ENCODE peak calls at places on chromosomes 1 and 21, in five cellular contexts. M, Q, R, E and K are unnamed samples.

GRCh38 chr1:46464013-46464548 is 25.6 kb upstream of the DMBX1 start:
- DNase-seq in M (no peak), Q (no peak), R (no peak), E (no peak), K (no peak)

GRCh38 chr21:18228060-18228739 is 16.4 kb upstream of the CHODL start:
- DNase-seq in M (no peak), Q (no peak), R (no peak), E (no peak), K (no peak)

GRCh38 chr21:32463889-32464300 is 51.4 kb downstream of the EVA1C start:
- DNase-seq in M (no peak), Q (no peak), R (no peak), E (no peak), K (no peak)

GRCh38 chr1:16163882-16164820 is 8.3 kb upstream of the EPHA2 start:
- DNase-seq in M (no peak), Q (no peak), R (peak; percentile 81), E (no peak), K (peak; percentile 92)

GRCh38 chr1:203153051-203153988 is 22.3 kb downstream of the MYBPH start:
- DNase-seq in M (no peak), Q (no peak), R (peak; percentile 72), E (no peak), K (no peak)

GRCh38 chr1:165313906-165314305 is 42.6 kb downstream of the LMX1A start:
- DNase-seq in M (no peak), Q (no peak), R (no peak), E (no peak), K (no peak)

GRCh38 chr1:203536981-203537455 is 43.1 kb downstream of the OPTC start:
- DNase-seq in M (no peak), Q (no peak), R (peak; percentile 44), E (no peak), K (no peak)

GRCh38 chr1:23904748-23905357 is 8.3 kb downstream of the CNR2 start:
- DNase-seq in M (no peak), Q (no peak), R (no peak), E (no peak), K (no peak)

GRCh38 chr1:159938221-159938852 is 7.1 kb downstream of the IGSF9 start:
- DNase-seq in M (no peak), Q (no peak), R (no peak), E (no peak), K (no peak)

GRCh38 chr1:178942285-178943218 is 71.7 kb upstream of the ANGPTL1 start:
- DNase-seq in M (no peak), Q (no peak), R (no peak), E (no peak), K (no peak)

GRCh38 chr1:1050577-1051052 is 23.5 kb downstream of the RNF223 start:
- DNase-seq in M (no peak), Q (no peak), R (no peak), E (no peak), K (no peak)

GRCh38 chr1:106049595-106049994 is 1006.9 kb upstream of the PRMT6 start:
- DNase-seq in M (no peak), Q (no peak), R (no peak), E (no peak), K (no peak)

GRCh38 chr1:221157026-221157761 is 278.0 kb downstream of the HLX start:
- DNase-seq in M (no peak), Q (no peak), R (no peak), E (no peak), K (no peak)

GRCh38 chr1:198909973-198910372 is 271.1 kb downstream of the PTPRC start:
- DNase-seq in M (no peak), Q (no peak), R (no peak), E (no peak), K (no peak)

GRCh38 chr1:188782220-188782841 is 1695.3 kb downstream of the BRINP3 start:
- DNase-seq in M (no peak), Q (no peak), R (peak; percentile 78), E (no peak), K (no peak)

GRCh38 chr1:213326666-213327317 is 275.8 kb downstream of the RPS6KC1 start:
- DNase-seq in M (no peak), Q (no peak), R (no peak), E (peak; percentile 13), K (no peak)

GRCh38 chr1:218527737-218528136 is 182.6 kb downstream of the TGFB2 start:
- DNase-seq in M (no peak), Q (no peak), R (no peak), E (no peak), K (no peak)

GRCh38 chr1:93447481-93448291 is at the start of gene FNBP1L:
- DNase-seq in M (peak; percentile 16), Q (no peak), R (peak; percentile 97), E (peak; percentile 83), K (peak; percentile 84)

GRCh38 chr1:201184307-201184706 is 6.3 kb upstream of the IGFN1 start:
- DNase-seq in M (no peak), Q (no peak), R (no peak), E (no peak), K (no peak)

GRCh38 chr1:220748091-220748934 is at the start of gene MTARC2:
- DNase-seq in M (no peak), Q (no peak), R (peak; percentile 94), E (peak; percentile 89), K (no peak)

DNA sequence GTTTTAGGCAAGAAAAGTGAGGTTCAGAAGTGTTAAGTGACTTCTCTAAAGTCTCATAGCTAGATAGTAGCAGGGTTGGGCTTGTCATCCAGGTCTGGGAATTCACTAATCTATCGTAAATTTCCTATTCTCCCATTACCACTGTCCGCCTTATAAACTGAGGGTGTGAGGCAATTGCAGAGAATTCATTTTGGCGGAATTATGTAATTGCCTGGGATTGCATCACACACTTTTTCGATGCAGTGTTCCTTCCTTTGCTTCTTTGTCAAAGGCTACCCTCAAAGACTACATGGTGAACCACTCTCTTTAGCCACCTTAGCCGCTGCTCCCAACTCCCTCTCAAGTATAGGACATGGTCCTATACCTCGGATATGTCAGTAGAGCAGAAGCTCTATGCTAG is 19.1 kb downstream of the SELP start:
- DNase-seq in M (no peak), Q (no peak), R (no peak), E (no peak), K (no peak)
- H3K4me1 ChIP-seq in M (peaks cover 15% of the 10 kb centered on the region), Q (no peaks in the 10 kb centered on the region), R (no peaks in the 10 kb centered on the region), E (no peaks in the 10 kb centered on the region), K (no peaks in the 10 kb centered on the region)

GRCh38 chr1:26288311-26288941 is 8.5 kb downstream of the SH3BGRL3 start:
- DNase-seq in M (no peak), Q (no peak), R (no peak), E (no peak), K (no peak)

GRCh38 chr1:26290416-26291261 is 10.8 kb downstream of the SH3BGRL3 start:
- DNase-seq in M (no peak), Q (no peak), R (peak; percentile 80), E (no peak), K (no peak)

GRCh38 chr1:26289158-26290059 is 9.5 kb downstream of the SH3BGRL3 start:
- DNase-seq in M (no peak), Q (no peak), R (no peak), E (no peak), K (no peak)

GRCh38 chr1:26291433-26291832 is 11.5 kb downstream of the SH3BGRL3 start:
- DNase-seq in M (no peak), Q (no peak), R (no peak), E (no peak), K (no peak)

DNA sequence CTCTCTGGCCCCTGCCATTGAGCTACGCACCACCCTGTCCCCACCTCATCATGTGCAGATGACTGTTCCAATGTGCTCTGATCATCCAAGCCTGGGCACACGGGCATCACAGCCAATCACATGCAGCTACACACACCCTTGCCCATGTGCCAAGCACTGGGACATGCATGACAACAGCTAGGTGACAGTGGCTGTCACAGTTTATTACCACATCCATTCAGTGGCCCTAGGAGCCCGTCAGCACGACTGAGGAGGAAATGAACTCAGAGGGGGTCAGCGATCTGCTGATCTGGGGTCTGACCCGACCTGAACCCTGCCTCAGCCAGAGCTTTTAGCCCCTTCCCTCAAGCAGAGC is 10.2 kb downstream of the SH3BGRL3 start:
- DNase-seq in M (no peak), Q (no peak), R (no peak), E (no peak), K (no peak)
- H3K4me1 ChIP-seq in M (peaks cover 79% of the 10 kb centered on the region), Q (peaks cover 9% of the 10 kb centered on the region), R (no peaks in the 10 kb centered on the region), E (peaks cover 9% of the 10 kb centered on the region), K (peaks cover under 1% of the 10 kb centered on the region)

DNA sequence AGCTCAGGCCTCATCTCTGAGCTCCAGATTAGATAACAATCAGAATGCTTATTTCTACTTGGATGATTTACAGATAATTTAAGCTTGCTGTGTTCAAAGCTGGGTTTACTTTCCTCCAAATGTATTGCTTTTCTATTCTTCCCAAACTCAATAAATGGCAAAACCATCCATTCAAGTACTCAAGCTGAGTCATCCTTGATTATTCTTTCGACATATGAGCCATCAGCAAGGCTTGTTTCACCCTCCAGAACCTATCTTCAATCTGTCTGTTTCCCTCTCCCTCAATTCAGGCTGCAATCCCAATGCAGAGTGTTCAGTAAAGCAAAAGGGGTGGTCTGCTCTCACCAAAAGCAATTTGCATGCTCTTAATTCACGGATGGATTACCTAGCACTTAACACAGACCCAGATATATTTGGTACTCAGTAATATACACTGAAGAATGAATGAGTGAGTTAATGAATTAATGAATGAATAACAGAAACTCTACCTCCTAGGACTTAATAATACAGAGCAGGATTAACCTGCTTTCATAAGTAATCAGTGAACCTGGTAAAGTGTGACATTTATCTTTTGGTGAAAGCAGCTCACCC is 41.8 kb downstream of the DDR2 start:
- DNase-seq in M (no peak), Q (no peak), R (no peak), E (no peak), K (no peak)
- H3K4me1 ChIP-seq in M (no peaks in the 10 kb centered on the region), Q (peaks cover 9% of the 10 kb centered on the region), R (no peaks in the 10 kb centered on the region), E (no peaks in the 10 kb centered on the region), K (peaks cover 9% of the 10 kb centered on the region)

GRCh38 chr21:35517848-35518247 is 468.7 kb upstream of the RUNX1 start:
- DNase-seq in M (no peak), Q (no peak), R (no peak), E (no peak), K (no peak)
- H3K4me1 ChIP-seq in M (peaks cover 6% of the 10 kb centered on the region), Q (peaks cover 10% of the 10 kb centered on the region), R (peaks cover 8% of the 10 kb centered on the region), E (no peaks in the 10 kb centered on the region), K (peaks cover 3% of the 10 kb centered on the region)

GRCh38 chr1:39938856-39939255 is 16.1 kb upstream of the MFSD2A start:
- DNase-seq in M (no peak), Q (no peak), R (no peak), E (no peak), K (no peak)
- H3K4me1 ChIP-seq in M (no peaks in the 10 kb centered on the region), Q (peaks cover 44% of the 10 kb centered on the region), R (peaks cover 23% of the 10 kb centered on the region), E (no peaks in the 10 kb centered on the region), K (peaks cover 20% of the 10 kb centered on the region)

DNA sequence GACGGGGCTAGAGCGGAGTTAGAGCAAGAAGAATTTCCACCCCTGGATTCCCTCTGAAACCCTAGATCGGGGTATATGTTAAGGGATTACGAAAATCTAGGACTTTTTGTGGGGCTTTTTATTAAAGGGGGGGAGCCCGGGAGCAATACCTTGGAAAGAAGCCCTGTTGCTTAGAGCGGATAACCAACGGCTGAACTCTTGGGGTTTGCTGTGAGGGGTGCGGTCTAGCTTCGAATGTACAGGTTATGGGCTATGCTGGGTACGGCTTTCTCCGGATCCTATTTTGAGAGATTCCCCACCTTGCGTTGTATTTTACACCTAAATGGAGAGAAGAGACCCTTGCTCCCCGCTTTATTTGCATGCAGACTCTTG is 633 bp downstream of the DYRK3 start:
- DNase-seq in M (no peak), Q (no peak), R (no peak), E (no peak), K (no peak)
- H3K4me1 ChIP-seq in M (peaks cover 13% of the 10 kb centered on the region), Q (peaks cover 33% of the 10 kb centered on the region), R (no peaks in the 10 kb centered on the region), E (no peaks in the 10 kb centered on the region), K (peaks cover 24% of the 10 kb centered on the region)